ENCODE peak calls at places on chromosomes 5 and 9, in six cellular contexts. F, J, H, X, V and Q are unnamed samples.
A peak's percentile ranks its signal among the peaks of the same experiment; 100 is the strongest.

GRCh38 chr5:14309864-14310531 is 166.9 kb downstream of the TRIO start:
- DNase-seq in H (peak; percentile 64), X (no peak), F (no peak), J (no peak), V (no peak), Q (no peak)

GRCh38 chr9:68455436-68455835 is 85.2 kb downstream of the TMEM252 start:
- DNase-seq in H (no peak), V (no peak), F (no peak), X (no peak), J (no peak), Q (no peak)

GRCh38 chr5:151031554-151031953 is 11.2 kb downstream of the GPX3 start:
- DNase-seq in X (no peak), F (no peak), J (no peak), V (no peak), H (no peak), Q (no peak)

GRCh38 chr5:115795700-115796099 is 20.8 kb downstream of the CDO1 start:
- DNase-seq in V (no peak), F (no peak), X (no peak), J (no peak), H (no peak), Q (no peak)

GRCh38 chr5:62496876-62497275 is 81.7 kb upstream of the LRRC70 start:
- DNase-seq in F (no peak), X (no peak), J (no peak), V (no peak), H (no peak), Q (no peak)

GRCh38 chr5:172492097-172492840 is 37.9 kb upstream of the SH3PXD2B start:
- DNase-seq in V (no peak), F (no peak), J (peak; percentile 50), H (no peak), X (no peak), Q (no peak)

GRCh38 chr5:173704615-173705511 is 88.4 kb upstream of the BOD1 start:
- DNase-seq in J (no peak), F (no peak), V (no peak), X (peak; percentile 34), H (no peak), Q (no peak)

GRCh38 chr5:54693936-54694510 is 176.5 kb downstream of the SNX18 start:
- DNase-seq in V (no peak), X (peak; percentile 76), J (no peak), H (no peak), F (no peak), Q (no peak)

GRCh38 chr9:31776471-31776870 is 608.0 kb upstream of the ACO1 start:
- DNase-seq in F (no peak), J (no peak), H (peak; percentile 32), V (no peak), X (peak; percentile 73), Q (no peak)

DNA sequence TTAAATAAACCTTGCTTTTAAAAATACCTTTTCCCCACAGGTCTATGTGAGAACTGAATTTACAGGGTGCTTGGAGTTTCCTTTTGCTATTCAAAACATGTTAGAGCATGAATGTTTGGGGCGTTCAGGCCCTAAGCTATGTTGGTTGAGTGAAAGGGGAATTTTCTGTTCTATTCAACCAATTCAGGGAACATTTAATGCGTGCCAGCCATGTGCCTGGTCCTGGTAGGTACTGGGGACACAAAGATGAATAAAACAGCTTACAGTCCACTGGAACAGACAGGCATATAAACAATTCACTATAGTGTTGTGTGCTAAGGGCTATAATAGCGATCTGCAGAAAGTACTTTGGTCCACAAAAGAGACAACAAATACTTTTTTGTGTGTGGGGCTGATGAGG is 108.5 kb downstream of the ZSWIM6 start:
- DNase-seq in V (no peak), J (no peak), X (no peak), F (no peak), H (no peak), Q (no peak)
- H3K9me3 ChIP-seq in V (peaks cover 22% of the 10 kb centered on the region), J (no peaks in the 10 kb centered on the region), X (peaks cover 3% of the 10 kb centered on the region), F (no peaks in the 10 kb centered on the region), H (no peaks in the 10 kb centered on the region), Q (no peaks in the 10 kb centered on the region)

DNA sequence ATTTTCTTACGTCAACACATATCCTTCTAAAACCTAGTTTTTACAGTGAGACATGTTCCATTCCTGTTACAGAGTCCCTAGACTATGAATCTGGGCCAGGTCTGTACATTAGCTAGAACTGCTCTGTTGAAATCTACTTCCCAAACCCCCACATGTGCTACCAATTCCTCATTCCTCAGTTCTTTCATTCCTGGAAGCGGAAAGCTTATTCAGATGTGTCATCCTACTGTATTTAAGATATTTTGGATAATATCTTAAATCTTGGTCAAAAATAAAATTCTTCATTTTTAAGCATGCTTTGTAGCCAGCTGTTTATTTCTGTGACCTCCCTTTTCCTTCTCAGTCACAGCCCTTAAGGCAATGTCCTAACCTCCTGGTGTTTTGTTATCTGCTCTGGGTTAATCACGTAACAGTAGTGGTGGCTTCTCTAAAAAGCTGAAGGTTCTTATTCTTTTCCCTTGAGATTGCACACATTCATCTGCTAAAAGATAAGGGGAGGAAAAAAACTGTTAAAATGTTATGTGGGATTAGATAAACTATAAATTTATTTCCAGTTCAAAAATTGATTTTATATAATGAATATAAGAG is 35.6 kb downstream of the GLRX start:
- DNase-seq in J (no peak), V (no peak), H (no peak), F (no peak), X (no peak), Q (no peak)
- H3K9me3 ChIP-seq in J (no peaks in the 10 kb centered on the region), V (no peaks in the 10 kb centered on the region), H (no peaks in the 10 kb centered on the region), F (no peaks in the 10 kb centered on the region), X (no peaks in the 10 kb centered on the region), Q (no peaks in the 10 kb centered on the region)

GRCh38 chr5:1453613-1454012 is 8.4 kb upstream of the SLC6A3 start:
- DNase-seq in F (no peak), J (no peak), V (no peak), X (no peak), H (no peak), Q (no peak)
- H3K9me3 ChIP-seq in F (peaks cover 7% of the 10 kb centered on the region), J (no peaks in the 10 kb centered on the region), V (peaks cover 35% of the 10 kb centered on the region), X (peaks cover 5% of the 10 kb centered on the region), H (peaks cover 6% of the 10 kb centered on the region), Q (peaks cover 2% of the 10 kb centered on the region)

DNA sequence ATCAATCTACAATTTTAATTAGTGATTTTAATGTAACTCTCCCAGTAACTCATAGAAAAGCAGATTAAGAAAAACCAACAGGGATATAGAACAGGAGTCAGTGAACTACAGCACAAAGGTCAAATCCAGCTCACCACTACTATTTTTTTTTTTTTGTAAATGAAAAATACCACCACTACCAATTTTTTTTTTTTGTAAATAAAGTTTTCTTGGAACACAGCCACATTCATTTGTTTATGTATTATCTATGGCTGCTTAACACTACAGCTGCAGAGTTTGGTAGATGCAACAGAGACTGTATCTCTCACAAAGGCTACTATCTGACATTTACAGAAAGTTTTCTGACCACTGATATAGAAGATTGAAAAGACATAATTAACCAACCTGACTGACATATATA is 11.7 kb downstream of the ZNF510 start:
- DNase-seq in V (no peak), F (no peak), X (no peak), H (no peak), J (no peak), Q (no peak)
- H3K9me3 ChIP-seq in V (peaks cover 92% of the 10 kb centered on the region), F (peaks cover 13% of the 10 kb centered on the region), X (no peaks in the 10 kb centered on the region), H (peaks cover 42% of the 10 kb centered on the region), J (peaks cover 6% of the 10 kb centered on the region), Q (peaks cover 62% of the 10 kb centered on the region)

DNA sequence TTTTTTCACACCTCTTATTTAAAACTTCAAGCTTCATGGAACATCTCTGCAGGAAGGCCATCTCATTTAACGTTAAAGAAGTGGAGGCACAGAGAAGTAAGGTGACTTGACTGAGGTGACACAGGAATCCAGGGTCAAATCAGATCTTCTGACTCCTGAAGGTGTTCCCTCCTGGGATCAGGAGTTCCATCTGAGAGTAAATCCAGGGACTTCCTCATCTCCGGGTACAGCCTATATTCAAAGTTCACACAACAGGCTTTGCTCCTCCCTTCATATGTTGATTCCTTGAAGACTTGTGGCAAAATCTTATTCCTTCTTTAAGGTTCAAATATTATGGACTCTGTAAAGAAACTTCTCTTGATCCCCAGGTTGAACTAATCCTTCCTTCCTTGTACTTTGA is 313.1 kb upstream of the CLINT1 start:
- DNase-seq in X (no peak), F (no peak), J (no peak), H (no peak), V (no peak), Q (no peak)
- H3K9me3 ChIP-seq in X (no peaks in the 10 kb centered on the region), F (no peaks in the 10 kb centered on the region), J (no peaks in the 10 kb centered on the region), H (no peaks in the 10 kb centered on the region), V (no peaks in the 10 kb centered on the region), Q (no peaks in the 10 kb centered on the region)